ENCODE peak calls at places on chromosomes 3 and 15, in seven cellular contexts. C is A549; N is tibial nerve; M is astrocyte of the spinal cord; U is CD4-positive, alpha-beta memory T cell; S is GM12865; Y is ovary. F is an unnamed sample.
A peak's percentile ranks its signal among the peaks of the same experiment; 100 is the strongest.

GRCh38 chr15:38012894-38013293 is 78.5 kb downstream of the TMCO5A start:
- DNase-seq in U (no peak), C (no peak), S (no peak), N (no peak), M (no peak), Y (no peak), F (no peak)

GRCh38 chr3:81622395-81622794 is 139.1 kb downstream of the GBE1 start:
- DNase-seq in S (no peak), Y (no peak), C (no peak), M (peak; percentile 3), N (no peak), U (no peak), F (no peak)

GRCh38 chr3:27134165-27134796 is 234.9 kb downstream of the NEK10 start:
- DNase-seq in Y (peak; percentile 57), C (peak; percentile 75), U (peak; percentile 43), S (peak; percentile 74), N (peak; percentile 18), M (peak; percentile 70), F (peak; percentile 14)

GRCh38 chr15:28896944-28897343 is 11.2 kb downstream of the APBA2 start:
- DNase-seq in M (peak; percentile 87), U (no peak), C (peak; percentile 59), S (no peak), N (no peak), Y (no peak), F (no peak)

GRCh38 chr3:63961891-63962290 is 49.7 kb upstream of the SCAANT1 start:
- DNase-seq in M (peak; percentile 56), Y (no peak), U (no peak), S (peak; percentile 60), C (peak; percentile 58), N (no peak), F (no peak)

GRCh38 chr15:68375191-68375631 is 56.8 kb downstream of the ITGA11 start:
- DNase-seq in N (no peak), C (no peak), S (no peak), U (no peak), M (no peak), Y (peak; percentile 4), F (no peak)

GRCh38 chr3:174784206-174784934 is 74.8 kb upstream of the NAALADL2 start:
- DNase-seq in S (no peak), U (no peak), C (no peak), M (peak; percentile 53), N (no peak), Y (no peak), F (no peak)

GRCh38 chr15:27353837-27354236 is 382.9 kb downstream of the GABRG3 start:
- DNase-seq in C (peak; percentile 17), N (no peak), S (no peak), Y (no peak), M (peak; percentile 56), U (no peak), F (no peak)

GRCh38 chr3:128432301-128432897 is 34.3 kb downstream of the DNAJB8 start:
- DNase-seq in N (no peak), U (no peak), M (no peak), Y (no peak), C (no peak), S (no peak), F (no peak)

GRCh38 chr15:41438206-41438605 is 21.3 kb downstream of the RTF1 start:
- DNase-seq in S (no peak), U (no peak), C (no peak), N (no peak), M (peak; percentile 15), Y (no peak), F (no peak)

GRCh38 chr3:97872209-97873042 is 50.6 kb downstream of the CRYBG3 start:
- DNase-seq in Y (no peak), N (no peak), S (no peak), C (no peak), M (peak; percentile 95), U (peak; percentile 58), F (no peak)

GRCh38 chr3:194404365-194405140 is 5.5 kb upstream of the GP5 start:
- DNase-seq in U (peak; percentile 48), S (peak; percentile 58), M (peak; percentile 54), Y (peak; percentile 39), N (no peak), C (peak; percentile 56), F (no peak)

GRCh38 chr3:170806676-170807075 is 63.3 kb downstream of the RPL22L1 start:
- DNase-seq in Y (no peak), U (no peak), S (no peak), C (no peak), M (no peak), N (no peak), F (no peak)

GRCh38 chr3:57068437-57069089 is 8.1 kb downstream of the SPATA12 start:
- DNase-seq in C (peak; percentile 68), M (peak; percentile 87), Y (peak; percentile 37), U (no peak), S (peak; percentile 93), N (peak; percentile 60), F (no peak)

GRCh38 chr3:71309886-71310285 is 273.6 kb downstream of the FOXP1 start:
- DNase-seq in C (no peak), N (no peak), U (no peak), M (no peak), Y (no peak), S (no peak), F (no peak)

GRCh38 chr15:34721802-34722795 is 32.7 kb downstream of the GJD2 start:
- DNase-seq in Y (no peak), M (peak; percentile 17), C (peak; percentile 59), U (no peak), S (peak; percentile 2), N (peak; percentile 28), F (no peak)

DNA sequence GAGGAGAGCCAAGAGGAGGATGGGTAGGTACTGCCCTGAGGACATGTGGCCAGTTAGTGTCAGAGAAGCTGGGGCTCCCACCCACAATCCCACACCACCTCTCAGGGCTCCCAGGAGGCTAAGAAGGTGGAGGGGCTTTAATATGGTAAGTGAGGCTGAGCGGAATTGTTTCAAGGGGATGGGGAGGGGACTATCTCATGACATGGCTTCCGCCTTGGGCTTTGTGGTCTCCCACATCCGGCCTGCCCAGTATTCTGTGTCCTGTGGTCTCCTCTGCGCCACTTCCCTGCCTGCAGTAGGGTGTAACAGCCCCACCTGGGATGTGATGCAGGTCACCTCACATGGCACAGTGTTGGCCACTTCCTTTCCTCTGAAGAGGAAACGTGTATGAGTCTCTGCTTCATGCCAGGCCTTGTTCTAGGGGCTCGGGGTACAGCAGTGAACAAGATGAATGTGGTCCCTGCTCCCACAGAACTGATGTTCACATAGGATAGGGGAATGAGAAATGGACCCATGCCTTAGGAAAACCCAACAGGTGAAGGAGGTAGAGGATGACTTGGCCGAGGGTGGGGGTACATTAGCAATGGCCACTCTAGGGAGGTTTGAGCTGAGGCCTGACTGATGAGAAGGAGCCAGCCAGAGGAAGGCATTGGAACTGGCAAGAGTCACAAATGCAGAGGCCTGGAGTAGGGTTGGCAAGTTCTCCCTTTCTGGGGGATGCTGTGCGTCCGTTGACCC is 3.2 kb downstream of the NEIL1 start:
- DNase-seq in C (no peak), N (no peak), Y (no peak), U (peak; percentile 91), S (peak; percentile 87), M (no peak), F (peak; percentile 73)
- H3K4me3 ChIP-seq in C (no peak overlapping the region), N (no peak overlapping the region), Y (no peak overlapping the region), U (peak overlapping the region; percentile 11), S (no peak overlapping the region), M (no peak overlapping the region), F (no peak overlapping the region)

GRCh38 chr3:191330309-191330712 is at the start of gene UTS2B:
- DNase-seq in N (no peak), M (peak; percentile 84), C (peak; percentile 29), Y (peak; percentile 31), S (peak; percentile 34), U (no peak), F (no peak)

GRCh38 chr3:191331443-191331842 is 1.1 kb upstream of the UTS2B start:
- DNase-seq in C (no peak), Y (no peak), S (no peak), M (peak; percentile 59), N (no peak), U (no peak), F (no peak)

GRCh38 chr3:191334359-191334893 is 4.1 kb upstream of the UTS2B start:
- DNase-seq in U (no peak), N (no peak), S (no peak), C (no peak), M (no peak), Y (no peak), F (no peak)

GRCh38 chr3:191336833-191337232 is 6.5 kb upstream of the UTS2B start:
- DNase-seq in S (peak; percentile 58), U (no peak), C (no peak), M (no peak), Y (no peak), N (no peak), F (no peak)

GRCh38 chr3:191333481-191333880 is 3.2 kb upstream of the UTS2B start:
- DNase-seq in Y (no peak), S (no peak), U (no peak), C (no peak), M (no peak), N (no peak), F (no peak)
- H3K4me3 ChIP-seq in Y (no peak overlapping the region), S (peak overlapping the region; percentile 87), U (no peak overlapping the region), C (no peak overlapping the region), M (no peak overlapping the region), N (no peak overlapping the region), F (no peak overlapping the region)

GRCh38 chr3:12506201-12506600 is 21.9 kb downstream of the TSEN2 start:
- DNase-seq in U (no peak), N (no peak), Y (no peak), M (no peak), S (no peak), C (no peak), F (no peak)

GRCh38 chr3:12508316-12508715 is 24.0 kb downstream of the TSEN2 start:
- DNase-seq in Y (peak; percentile 78), U (no peak), S (no peak), N (peak; percentile 15), M (peak; percentile 98), C (peak; percentile 16), F (no peak)

GRCh38 chr3:12503126-12503952 is 19.1 kb downstream of the TSEN2 start:
- DNase-seq in M (peak; percentile 15), Y (no peak), C (no peak), N (no peak), U (no peak), S (no peak), F (no peak)

GRCh38 chr3:12509466-12509865 is 25.2 kb downstream of the TSEN2 start:
- DNase-seq in U (no peak), M (no peak), C (no peak), S (no peak), N (no peak), Y (no peak), F (no peak)

GRCh38 chr3:12507871-12508281 is 23.6 kb downstream of the TSEN2 start:
- DNase-seq in C (no peak), N (no peak), Y (peak; percentile 43), S (no peak), M (peak; percentile 82), U (no peak), F (no peak)
- H3K4me3 ChIP-seq in C (no peak overlapping the region), N (no peak overlapping the region), Y (no peak overlapping the region), S (no peak overlapping the region), M (no peak overlapping the region), U (no peak overlapping the region), F (no peak overlapping the region)

DNA sequence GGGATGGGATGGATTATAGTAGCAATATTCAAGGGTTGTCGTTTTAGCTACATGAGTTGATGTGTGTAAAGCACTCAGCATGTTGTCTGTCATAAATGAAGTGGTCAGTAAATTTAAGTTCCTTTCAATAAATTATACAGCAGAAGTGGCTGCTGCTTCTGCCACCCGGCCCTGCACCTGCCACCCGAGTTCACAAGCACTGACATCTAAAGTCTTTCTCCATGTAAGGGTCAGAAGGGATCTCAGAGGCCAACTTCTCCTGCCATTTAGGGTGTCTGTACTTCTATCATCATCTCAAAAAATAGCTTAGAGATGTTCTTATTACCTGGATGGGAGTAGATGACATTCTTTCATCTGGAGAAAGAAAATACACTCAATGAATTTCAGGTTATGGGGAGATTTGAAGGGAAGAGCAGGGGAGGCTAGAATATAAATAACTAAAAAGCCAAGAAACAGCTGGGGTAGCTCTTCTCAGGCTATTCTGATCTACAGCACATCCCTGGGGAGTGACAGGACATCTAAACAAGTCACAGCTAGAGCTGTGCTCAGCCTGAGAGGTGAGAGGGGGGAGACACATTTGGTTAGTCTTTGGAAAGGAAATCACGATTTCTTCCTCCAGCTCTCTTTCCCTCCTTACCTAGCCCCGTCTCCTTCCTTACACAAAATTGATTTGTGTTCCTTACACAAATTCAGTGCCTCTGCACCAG is 8.0 kb downstream of the GCSAM start:
- DNase-seq in C (no peak), N (no peak), Y (no peak), S (no peak), U (no peak), M (no peak), F (no peak)
- H3K4me3 ChIP-seq in C (no peak overlapping the region), N (no peak overlapping the region), Y (no peak overlapping the region), S (peak overlapping the region; percentile 90), U (no peak overlapping the region), M (no peak overlapping the region), F (no peak overlapping the region)